ENCODE peak calls at places on chromosomes 13 and 19, in six cellular contexts. Q is HL-60; Z is AG09309; S is endodermal cell; E is NCI-H460; M is activated CD8-positive, alpha-beta T cell treated with anti-CD3 and anti-CD28 coated beads for 36 hours. J is an unnamed sample.

GRCh38 chr13:32728327-32728726 is 142.1 kb downstream of the PDS5B start:
- DNase-seq in Q (no peak), Z (no peak), S (no peak), E (no peak), M (no peak), J (no peak)

GRCh38 chr13:21620858-21621257 is 16.9 kb upstream of the MICU2 start:
- DNase-seq in Q (no peak), Z (no peak), S (no peak), E (no peak), M (no peak), J (no peak)

GRCh38 chr19:45321848-45322247 is 827 bp downstream of the CKM start:
- DNase-seq in Q (no peak), Z (no peak), S (no peak), E (no peak), M (no peak), J (no peak)

GRCh38 chr13:77860621-77861020 is 58.0 kb downstream of the EDNRB start:
- DNase-seq in Q (peak), Z (no peak), S (no peak), E (no peak), M (no peak), J (no peak)

GRCh38 chr13:99434258-99434788 is 66.9 kb upstream of the TM9SF2 start:
- DNase-seq in Q (no peak), Z (no peak), S (peak), E (no peak), M (peak), J (no peak)

GRCh38 chr19:29804493-29804892 is 7.3 kb upstream of the CCNE1 start:
- DNase-seq in Q (no peak), Z (no peak), S (no peak), E (no peak), M (peak), J (no peak)

GRCh38 chr19:6233051-6233826 is 46.5 kb downstream of the MLLT1 start:
- DNase-seq in Q (no peak), Z (no peak), S (no peak), E (no peak), M (no peak), J (no peak)

GRCh38 chr19:13646758-13647157 is 117.6 kb upstream of the MRI1 start:
- DNase-seq in Q (no peak), Z (no peak), S (no peak), E (no peak), M (no peak), J (no peak)

GRCh38 chr19:55579766-55580621 is 654 bp downstream of the ZNF579 start:
- DNase-seq in Q (no peak), Z (no peak), S (peak), E (no peak), M (peak), J (no peak)

J was measured in epithelial cell of prostate.